ENCODE peak calls at places on chromosomes 2 and 18, in seven cellular contexts. One of them, this sample, is unnamed.

GRCh38 chr2:127695491-127696472 is 5.5 kb upstream of the SFT2D3 start:
- DNase-seq in esophagus squamous epithelium: no peak
- DNase-seq in sigmoid colon: peak; percentile 87
- DNase-seq in uterus: peak; percentile 72
- DNase-seq in heart right ventricle: peak; percentile 80
- DNase-seq in Peyer's patch: peak; percentile 72
- DNase-seq in tibial artery: peak; percentile 89
- DNase-seq in this sample: no peak

GRCh38 chr2:41127351-41127750 is 675.5 kb upstream of the SLC8A1 start:
- DNase-seq in Peyer's patch: no peak
- DNase-seq in tibial artery: no peak
- DNase-seq in sigmoid colon: no peak
- DNase-seq in heart right ventricle: no peak
- DNase-seq in uterus: no peak
- DNase-seq in esophagus squamous epithelium: no peak
- DNase-seq in this sample: no peak

GRCh38 chr2:206253125-206253787 is 21.2 kb upstream of the ZDBF2 start:
- DNase-seq in uterus: no peak
- DNase-seq in Peyer's patch: no peak
- DNase-seq in tibial artery: no peak
- DNase-seq in heart right ventricle: no peak
- DNase-seq in sigmoid colon: no peak
- DNase-seq in esophagus squamous epithelium: no peak
- DNase-seq in this sample: no peak

GRCh38 chr2:23350026-23350791 is 34.8 kb upstream of the KLHL29 start:
- DNase-seq in tibial artery: no peak
- DNase-seq in uterus: no peak
- DNase-seq in heart right ventricle: no peak
- DNase-seq in Peyer's patch: no peak
- DNase-seq in sigmoid colon: no peak
- DNase-seq in esophagus squamous epithelium: no peak
- DNase-seq in this sample: no peak

GRCh38 chr2:172927381-172928357 is 148.0 kb upstream of the MAP3K20 start:
- DNase-seq in tibial artery: peak; percentile 76
- DNase-seq in Peyer's patch: no peak
- DNase-seq in esophagus squamous epithelium: no peak
- DNase-seq in sigmoid colon: peak; percentile 69
- DNase-seq in uterus: peak; percentile 41
- DNase-seq in heart right ventricle: peak; percentile 28
- DNase-seq in this sample: no peak

GRCh38 chr2:164182116-164182637 is 439.1 kb downstream of the GRB14 start:
- DNase-seq in heart right ventricle: no peak
- DNase-seq in tibial artery: no peak
- DNase-seq in Peyer's patch: no peak
- DNase-seq in sigmoid colon: no peak
- DNase-seq in esophagus squamous epithelium: no peak
- DNase-seq in uterus: no peak
- DNase-seq in this sample: no peak

GRCh38 chr2:226828164-226828563 is 7.7 kb upstream of the RHBDD1 start:
- DNase-seq in Peyer's patch: no peak
- DNase-seq in sigmoid colon: no peak
- DNase-seq in uterus: no peak
- DNase-seq in esophagus squamous epithelium: no peak
- DNase-seq in heart right ventricle: no peak
- DNase-seq in tibial artery: no peak
- DNase-seq in this sample: no peak

GRCh38 chr18:62157843-62158242 is 29.0 kb downstream of the PIGN start:
- DNase-seq in tibial artery: no peak
- DNase-seq in Peyer's patch: no peak
- DNase-seq in sigmoid colon: no peak
- DNase-seq in esophagus squamous epithelium: no peak
- DNase-seq in heart right ventricle: no peak
- DNase-seq in uterus: no peak
- DNase-seq in this sample: no peak

GRCh38 chr18:24111936-24112335 is 26.9 kb upstream of the CABYR start:
- DNase-seq in esophagus squamous epithelium: no peak
- DNase-seq in heart right ventricle: no peak
- DNase-seq in Peyer's patch: no peak
- DNase-seq in tibial artery: no peak
- DNase-seq in uterus: no peak
- DNase-seq in sigmoid colon: no peak
- DNase-seq in this sample: no peak
- TF ChIP-seq CTCF in esophagus squamous epithelium: no peak
- TF ChIP-seq CTCF in heart right ventricle: no peak
- TF ChIP-seq CTCF in Peyer's patch: no peak
- TF ChIP-seq CTCF in tibial artery: no peak
- TF ChIP-seq CTCF in uterus: no peak
- TF ChIP-seq CTCF in sigmoid colon: no peak
- TF ChIP-seq CTCF in this sample: no peak

GRCh38 chr2:27009716-27010115 is 23.0 kb upstream of the TMEM214 start:
- DNase-seq in sigmoid colon: no peak
- DNase-seq in Peyer's patch: no peak
- DNase-seq in esophagus squamous epithelium: no peak
- DNase-seq in uterus: no peak
- DNase-seq in tibial artery: no peak
- DNase-seq in heart right ventricle: no peak
- DNase-seq in this sample: no peak

GRCh38 chr2:27007416-27008374 is 25.1 kb upstream of the TMEM214 start:
- DNase-seq in sigmoid colon: no peak
- DNase-seq in tibial artery: no peak
- DNase-seq in Peyer's patch: no peak
- DNase-seq in heart right ventricle: no peak
- DNase-seq in esophagus squamous epithelium: no peak
- DNase-seq in uterus: no peak
- DNase-seq in this sample: no peak

GRCh38 chr2:27010139-27010538 is 22.6 kb upstream of the TMEM214 start:
- DNase-seq in heart right ventricle: no peak
- DNase-seq in tibial artery: no peak
- DNase-seq in Peyer's patch: no peak
- DNase-seq in uterus: no peak
- DNase-seq in sigmoid colon: no peak
- DNase-seq in esophagus squamous epithelium: no peak
- DNase-seq in this sample: no peak

GRCh38 chr2:27009083-27009482 is 23.7 kb upstream of the TMEM214 start:
- DNase-seq in esophagus squamous epithelium: no peak
- DNase-seq in sigmoid colon: no peak
- DNase-seq in Peyer's patch: no peak
- DNase-seq in uterus: no peak
- DNase-seq in heart right ventricle: no peak
- DNase-seq in tibial artery: no peak
- DNase-seq in this sample: no peak

GRCh38 chr2:27008678-27009077 is 24.1 kb upstream of the TMEM214 start:
- DNase-seq in tibial artery: no peak
- DNase-seq in uterus: no peak
- DNase-seq in Peyer's patch: no peak
- DNase-seq in esophagus squamous epithelium: no peak
- DNase-seq in heart right ventricle: no peak
- DNase-seq in sigmoid colon: no peak
- DNase-seq in this sample: no peak
- H3K27ac ChIP-seq in tibial artery: no peak overlapping the region
- H3K27ac ChIP-seq in uterus: no peak overlapping the region
- H3K27ac ChIP-seq in Peyer's patch: no peak overlapping the region
- H3K27ac ChIP-seq in esophagus squamous epithelium: no peak overlapping the region
- H3K27ac ChIP-seq in heart right ventricle: no peak overlapping the region
- H3K27ac ChIP-seq in sigmoid colon: no peak overlapping the region
- H3K27ac ChIP-seq in this sample: no peak overlapping the region

DNA sequence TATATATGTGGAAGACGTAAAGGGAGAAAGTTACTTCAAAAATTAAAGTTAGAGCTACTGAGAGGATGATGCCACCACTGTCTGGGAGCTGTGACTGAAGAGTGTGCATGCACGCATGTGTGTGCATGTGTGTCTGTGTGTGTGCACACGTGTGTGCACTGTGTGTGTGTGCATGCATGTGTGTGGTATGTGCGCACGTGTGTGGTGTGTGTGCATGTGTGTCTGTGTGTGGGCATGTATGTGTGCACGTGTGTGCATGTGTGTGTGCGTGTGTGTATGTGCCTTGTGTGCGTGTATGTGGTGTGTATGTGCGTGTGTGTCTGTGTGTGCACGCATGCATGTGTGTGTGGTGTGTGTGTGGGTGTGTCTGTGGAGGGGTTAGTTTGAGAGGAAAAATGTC is 473.4 kb downstream of the CMPK2 start:
- DNase-seq in sigmoid colon: no peak
- DNase-seq in Peyer's patch: no peak
- DNase-seq in uterus: no peak
- DNase-seq in esophagus squamous epithelium: no peak
- DNase-seq in heart right ventricle: no peak
- DNase-seq in tibial artery: no peak
- DNase-seq in this sample: no peak
- H3K9me3 ChIP-seq in sigmoid colon: no peaks in the 10 kb centered on the region
- H3K9me3 ChIP-seq in Peyer's patch: no peaks in the 10 kb centered on the region
- H3K9me3 ChIP-seq in uterus: no peaks in the 10 kb centered on the region
- H3K9me3 ChIP-seq in esophagus squamous epithelium: peaks cover 5% of the 10 kb centered on the region
- H3K9me3 ChIP-seq in heart right ventricle: peaks cover 15% of the 10 kb centered on the region
- H3K9me3 ChIP-seq in tibial artery: no peaks in the 10 kb centered on the region
- H3K9me3 ChIP-seq in this sample: no peaks in the 10 kb centered on the region

DNA sequence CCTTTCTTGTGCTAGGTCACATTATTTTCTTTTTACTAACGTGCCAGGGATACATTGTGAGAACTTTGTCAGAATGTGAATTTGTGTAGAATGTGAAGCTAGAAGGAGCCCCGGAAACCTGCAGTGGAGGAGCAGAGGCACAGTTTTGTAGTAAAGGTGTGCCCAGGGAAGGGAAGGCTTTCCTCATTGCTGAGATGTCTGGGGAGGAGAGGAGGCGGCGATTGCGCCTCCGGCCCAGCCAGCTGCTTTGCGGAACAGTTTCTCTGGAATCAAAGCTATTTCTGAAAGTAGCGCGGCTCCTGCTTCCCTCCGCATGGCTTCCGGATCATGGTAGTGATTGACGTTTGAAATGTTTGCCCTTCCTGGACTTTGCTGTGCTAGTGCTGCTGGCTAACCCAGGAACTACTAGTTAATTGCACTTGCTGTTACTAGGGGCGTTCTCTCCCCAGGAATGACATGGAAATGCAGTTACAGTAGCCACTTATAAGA is 83.1 kb upstream of the RBM44 start:
- DNase-seq in heart right ventricle: no peak
- DNase-seq in Peyer's patch: peak; percentile 15
- DNase-seq in esophagus squamous epithelium: no peak
- DNase-seq in uterus: no peak
- DNase-seq in sigmoid colon: peak; percentile 63
- DNase-seq in tibial artery: peak; percentile 67
- DNase-seq in this sample: no peak
- TF ChIP-seq CTCF in heart right ventricle: no peak
- TF ChIP-seq CTCF in Peyer's patch: no peak
- TF ChIP-seq CTCF in esophagus squamous epithelium: no peak
- TF ChIP-seq CTCF in uterus: no peak
- TF ChIP-seq CTCF in sigmoid colon: no peak
- TF ChIP-seq CTCF in tibial artery: no peak
- TF ChIP-seq CTCF in this sample: no peak

DNA sequence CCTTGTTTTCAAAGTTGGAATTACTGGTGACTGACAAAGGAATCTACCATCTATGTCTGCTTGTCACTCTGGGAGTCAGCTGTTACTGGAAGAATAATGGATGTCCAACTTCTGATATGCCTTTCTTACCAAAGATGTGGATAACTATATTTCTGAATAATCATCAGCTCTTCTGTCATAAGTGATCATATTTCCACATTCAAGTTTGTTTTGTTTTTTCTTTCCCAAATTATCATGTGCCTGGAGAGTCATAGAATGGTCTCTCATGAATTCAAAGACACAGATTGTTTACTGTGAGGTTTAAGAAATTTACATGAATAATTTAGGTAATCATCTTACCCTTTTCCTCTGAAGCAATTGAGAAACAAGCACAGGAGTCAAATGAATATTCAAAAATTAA is 986.7 kb upstream of the CDH2 start:
- DNase-seq in esophagus squamous epithelium: no peak
- DNase-seq in tibial artery: no peak
- DNase-seq in sigmoid colon: no peak
- DNase-seq in heart right ventricle: no peak
- DNase-seq in uterus: no peak
- DNase-seq in Peyer's patch: no peak
- DNase-seq in this sample: no peak
- H3K27ac ChIP-seq in esophagus squamous epithelium: no peak overlapping the region
- H3K27ac ChIP-seq in tibial artery: peak overlapping the region; percentile 27
- H3K27ac ChIP-seq in sigmoid colon: peak overlapping the region; percentile 31
- H3K27ac ChIP-seq in heart right ventricle: no peak overlapping the region
- H3K27ac ChIP-seq in uterus: peak overlapping the region; percentile 45
- H3K27ac ChIP-seq in Peyer's patch: no peak overlapping the region
- H3K27ac ChIP-seq in this sample: no peak overlapping the region

DNA sequence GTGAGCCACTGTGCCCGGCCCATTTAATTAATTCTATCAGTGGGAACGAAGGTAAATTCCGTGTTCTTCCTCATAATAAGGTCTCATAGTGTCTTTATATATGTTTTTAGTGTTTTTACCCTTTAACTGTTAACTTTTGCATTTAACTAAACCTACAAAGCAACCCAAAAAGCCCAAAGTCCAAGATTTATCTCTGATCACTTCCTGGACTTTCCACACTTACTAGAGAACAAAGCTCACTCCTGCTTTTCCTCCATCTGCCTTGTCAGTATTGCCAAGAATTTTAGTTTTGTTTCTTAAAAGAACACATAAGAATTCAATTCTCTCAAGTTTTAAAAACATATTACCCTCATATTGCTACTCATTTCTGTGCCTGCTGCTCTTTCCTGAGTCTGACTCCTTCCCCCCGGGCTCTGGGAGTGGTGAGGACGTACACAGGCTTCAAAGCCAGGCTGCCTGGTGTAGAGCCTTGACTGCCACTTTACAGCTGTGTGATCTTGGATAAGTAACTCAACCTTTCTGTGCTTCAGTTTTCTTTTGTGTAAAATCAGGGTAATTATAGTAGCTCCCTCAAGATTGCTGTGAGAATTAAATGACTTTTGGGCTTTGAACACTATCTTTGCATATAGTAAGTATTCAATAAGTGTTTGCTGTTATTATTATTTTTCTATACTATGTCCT is 24.9 kb upstream of the GPR155 start:
- DNase-seq in tibial artery: no peak
- DNase-seq in esophagus squamous epithelium: no peak
- DNase-seq in uterus: no peak
- DNase-seq in Peyer's patch: no peak
- DNase-seq in sigmoid colon: no peak
- DNase-seq in heart right ventricle: no peak
- DNase-seq in this sample: no peak
- H3K9me3 ChIP-seq in tibial artery: peaks cover 6% of the 10 kb centered on the region
- H3K9me3 ChIP-seq in esophagus squamous epithelium: peaks cover 13% of the 10 kb centered on the region
- H3K9me3 ChIP-seq in uterus: no peaks in the 10 kb centered on the region
- H3K9me3 ChIP-seq in Peyer's patch: no peaks in the 10 kb centered on the region
- H3K9me3 ChIP-seq in sigmoid colon: no peaks in the 10 kb centered on the region
- H3K9me3 ChIP-seq in heart right ventricle: peaks cover 29% of the 10 kb centered on the region
- H3K9me3 ChIP-seq in this sample: peaks cover 13% of the 10 kb centered on the region

GRCh38 chr18:44741070-44741469 is 60.4 kb downstream of the SETBP1 start:
- DNase-seq in tibial artery: no peak
- DNase-seq in uterus: no peak
- DNase-seq in heart right ventricle: no peak
- DNase-seq in esophagus squamous epithelium: no peak
- DNase-seq in sigmoid colon: no peak
- DNase-seq in Peyer's patch: no peak
- DNase-seq in this sample: no peak
- TF ChIP-seq CTCF in tibial artery: no peak
- TF ChIP-seq CTCF in uterus: no peak
- TF ChIP-seq CTCF in heart right ventricle: no peak
- TF ChIP-seq CTCF in esophagus squamous epithelium: no peak
- TF ChIP-seq CTCF in sigmoid colon: no peak
- TF ChIP-seq CTCF in Peyer's patch: no peak
- TF ChIP-seq CTCF in this sample: no peak

GRCh38 chr18:55000529-55000928 is 41.3 kb upstream of the CCDC68 start:
- DNase-seq in tibial artery: no peak
- DNase-seq in esophagus squamous epithelium: no peak
- DNase-seq in sigmoid colon: no peak
- DNase-seq in heart right ventricle: no peak
- DNase-seq in uterus: no peak
- DNase-seq in Peyer's patch: no peak
- DNase-seq in this sample: no peak

GRCh38 chr18:54999016-54999415 is 39.8 kb upstream of the CCDC68 start:
- DNase-seq in Peyer's patch: no peak
- DNase-seq in sigmoid colon: no peak
- DNase-seq in uterus: no peak
- DNase-seq in tibial artery: no peak
- DNase-seq in heart right ventricle: no peak
- DNase-seq in esophagus squamous epithelium: no peak
- DNase-seq in this sample: no peak

GRCh38 chr18:54995421-54995820 is 36.2 kb upstream of the CCDC68 start:
- DNase-seq in tibial artery: no peak
- DNase-seq in Peyer's patch: no peak
- DNase-seq in esophagus squamous epithelium: no peak
- DNase-seq in uterus: no peak
- DNase-seq in heart right ventricle: no peak
- DNase-seq in sigmoid colon: no peak
- DNase-seq in this sample: no peak
- H3K27ac ChIP-seq in tibial artery: no peak overlapping the region
- H3K27ac ChIP-seq in Peyer's patch: no peak overlapping the region
- H3K27ac ChIP-seq in esophagus squamous epithelium: no peak overlapping the region
- H3K27ac ChIP-seq in uterus: no peak overlapping the region
- H3K27ac ChIP-seq in heart right ventricle: no peak overlapping the region
- H3K27ac ChIP-seq in sigmoid colon: no peak overlapping the region
- H3K27ac ChIP-seq in this sample: no peak overlapping the region